ENCODE peak calls at places on chromosome 5, in six cellular contexts. B, I, Q, S, Z and G are unnamed samples.

GRCh38 chr5:136276087-136276486 is 83.1 kb upstream of the SMIM32 start:
- DNase-seq in B (no peak), I (no peak), Q (no peak), S (no peak), Z (no peak), G (no peak)

GRCh38 chr5:114237766-114238165 is 124.1 kb upstream of the KCNN2 start:
- DNase-seq in B (no peak), I (no peak), Q (peak), S (no peak), Z (no peak), G (peak)

GRCh38 chr5:179488464-179488863 is 61.9 kb upstream of the RUFY1 start:
- DNase-seq in B (no peak), I (no peak), Q (no peak), S (no peak), Z (no peak), G (no peak)

GRCh38 chr5:154723740-154724505 is 31.3 kb upstream of the LARP1 start:
- DNase-seq in B (no peak), I (no peak), Q (peak), S (no peak), Z (no peak), G (peak)

GRCh38 chr5:33312631-33313030 is 128.1 kb upstream of the TARS1 start:
- DNase-seq in B (no peak), I (no peak), Q (peak), S (no peak), Z (no peak), G (no peak)

GRCh38 chr5:1090538-1090937 is 21.3 kb downstream of the SLC12A7 start:
- DNase-seq in B (no peak), I (no peak), Q (peak), S (no peak), Z (no peak), G (peak)

GRCh38 chr5:59766394-59766793 is 127.1 kb downstream of the PDE4D start:
- DNase-seq in B (no peak), I (no peak), Q (no peak), S (no peak), Z (no peak), G (peak)

GRCh38 chr5:103849934-103850333 is 287.3 kb upstream of the NUDT12 start:
- DNase-seq in B (no peak), I (no peak), Q (peak), S (no peak), Z (no peak), G (peak)

GRCh38 chr5:55134053-55134722 is 25.8 kb upstream of the GPX8 start:
- DNase-seq in B (no peak), I (no peak), Q (no peak), S (no peak), Z (no peak), G (no peak)

GRCh38 chr5:108529381-108529780 is 147.5 kb upstream of the FBXL17 start:
- DNase-seq in B (no peak), I (no peak), Q (peak), S (no peak), Z (no peak), G (peak)

GRCh38 chr5:107100121-107100520 is 570.6 kb downstream of the EFNA5 start:
- DNase-seq in B (no peak), I (no peak), Q (no peak), S (no peak), Z (no peak), G (no peak)

GRCh38 chr5:73125289-73125688 is 4.9 kb downstream of the TMEM171 start:
- DNase-seq in B (no peak), I (no peak), Q (no peak), S (no peak), Z (peak), G (no peak)

GRCh38 chr5:164573397-164573796 is 1068.0 kb downstream of the MAT2B start:
- DNase-seq in B (no peak), I (no peak), Q (no peak), S (no peak), Z (no peak), G (no peak)

GRCh38 chr5:63170496-63170895 is 591.9 kb downstream of the LRRC70 start:
- DNase-seq in B (no peak), I (no peak), Q (no peak), S (no peak), Z (no peak), G (peak)

GRCh38 chr5:113161806-113162205 is 185.2 kb downstream of the DCP2 start:
- DNase-seq in B (no peak), I (no peak), Q (no peak), S (no peak), Z (peak), G (no peak)

GRCh38 chr5:159982421-159983173 is 26.3 kb upstream of the TTC1 start:
- DNase-seq in B (no peak), I (no peak), Q (no peak), S (no peak), Z (no peak), G (no peak)

GRCh38 chr5:43190755-43191603 is 1.0 kb upstream of the NIM1K start:
- DNase-seq in B (peak), I (no peak), Q (peak), S (peak), Z (no peak), G (peak)

GRCh38 chr5:34028349-34028748 is 14.7 kb downstream of the C1QTNF3 start:
- DNase-seq in B (no peak), I (no peak), Q (no peak), S (no peak), Z (no peak), G (no peak)

GRCh38 chr5:17123010-17123409 is 94.4 kb upstream of the BASP1 start:
- DNase-seq in B (no peak), I (no peak), Q (no peak), S (no peak), Z (no peak), G (peak)

GRCh38 chr5:163696270-163696887 is 191.0 kb downstream of the MAT2B start:
- DNase-seq in B (peak), I (peak), Q (peak), S (peak), Z (peak), G (peak)

GRCh38 chr5:169954786-169955185 is 25.5 kb downstream of the INSYN2B start:
- DNase-seq in B (no peak), I (no peak), Q (no peak), S (no peak), Z (no peak), G (no peak)

GRCh38 chr5:115543931-115544370 is 624 bp downstream of the FEM1C start:
- DNase-seq in B (peak), I (no peak), Q (peak), S (peak), Z (no peak), G (peak)

GRCh38 chr5:94524841-94525697 is 93.3 kb downstream of the KIAA0825 start:
- DNase-seq in B (no peak), I (no peak), Q (peak), S (peak), Z (no peak), G (peak)

DNA sequence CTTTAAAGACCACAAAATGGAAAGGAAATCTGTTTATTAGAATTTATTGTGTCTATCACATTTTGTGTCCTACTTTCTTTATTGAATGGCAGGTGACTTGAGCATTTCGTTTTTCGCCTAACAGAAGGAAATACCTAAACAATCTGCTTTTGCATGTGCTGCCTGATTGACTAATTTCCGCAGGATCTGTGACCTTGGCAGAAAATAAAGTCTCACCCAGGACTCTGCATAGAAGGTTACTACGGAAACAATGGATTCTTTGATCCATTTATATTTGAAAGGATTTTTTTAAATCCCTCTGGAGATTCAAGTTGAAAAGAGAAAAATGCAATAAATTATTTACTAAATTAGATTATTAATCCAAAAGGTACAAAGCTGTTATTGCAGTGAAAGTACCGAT is 61.0 kb upstream of the CAST start:
- DNase-seq in B (no peak), I (no peak), Q (no peak), S (no peak), Z (no peak), G (no peak)
- H2BK15ac ChIP-seq in B (no peak), I (no peak), Q (no peak), S (no peak), Z (no peak), G (no peak)

GRCh38 chr5:141560725-141561483 is 57.9 kb downstream of the DIAPH1 start:
- DNase-seq in B (peak), I (peak), Q (peak), S (peak), Z (peak), G (peak)

GRCh38 chr5:141558150-141558549 is 60.6 kb downstream of the DIAPH1 start:
- DNase-seq in B (no peak), I (peak), Q (peak), S (peak), Z (no peak), G (peak)

GRCh38 chr5:141557681-141558136 is 61.1 kb downstream of the DIAPH1 start:
- DNase-seq in B (peak), I (peak), Q (peak), S (peak), Z (peak), G (peak)

GRCh38 chr5:141559481-141559880 is 59.3 kb downstream of the DIAPH1 start:
- DNase-seq in B (no peak), I (no peak), Q (peak), S (peak), Z (no peak), G (peak)

GRCh38 chr5:141560141-141560540 is 58.7 kb downstream of the DIAPH1 start:
- DNase-seq in B (no peak), I (no peak), Q (no peak), S (peak), Z (no peak), G (no peak)
- H2BK15ac ChIP-seq in B (no peak), I (no peak), Q (peak), S (no peak), Z (no peak), G (no peak)

GRCh38 chr5:8628521-8628920 is 759.6 kb downstream of the MTRR start:
- DNase-seq in B (no peak), I (no peak), Q (no peak), S (no peak), Z (no peak), G (no peak)

GRCh38 chr5:8633259-8633658 is 764.3 kb downstream of the MTRR start:
- DNase-seq in B (no peak), I (no peak), Q (no peak), S (no peak), Z (no peak), G (no peak)

GRCh38 chr5:8633706-8634105 is 764.8 kb downstream of the MTRR start:
- DNase-seq in B (no peak), I (no peak), Q (peak), S (peak), Z (no peak), G (peak)
- H2BK15ac ChIP-seq in B (no peak), I (no peak), Q (no peak), S (no peak), Z (no peak), G (no peak)

GRCh38 chr5:66454186-66455078 is 141.8 kb upstream of the MAST4 start:
- DNase-seq in B (no peak), I (no peak), Q (no peak), S (peak), Z (no peak), G (no peak)

DNA sequence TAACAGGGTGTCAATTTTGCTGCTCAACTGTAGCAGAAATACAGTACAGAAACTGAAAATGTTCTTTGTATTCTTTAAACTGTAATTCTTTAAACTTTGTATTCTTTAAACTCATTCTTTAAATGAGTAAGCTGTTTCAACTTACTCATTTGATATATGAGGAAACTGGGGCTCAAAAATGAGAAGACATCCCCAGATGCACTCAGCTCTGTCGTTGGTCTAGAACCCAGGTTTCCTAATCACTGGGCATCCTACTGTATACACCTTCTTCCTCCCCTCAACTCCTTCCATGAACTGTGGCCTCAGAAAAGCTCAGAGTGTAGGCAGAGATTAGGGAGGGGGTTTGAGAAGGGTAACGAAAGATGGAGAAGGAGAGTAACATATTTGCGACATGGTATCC is 136.5 kb upstream of the MAST4 start:
- DNase-seq in B (no peak), I (no peak), Q (no peak), S (no peak), Z (no peak), G (no peak)
- H2BK15ac ChIP-seq in B (no peak), I (no peak), Q (no peak), S (no peak), Z (no peak), G (no peak)

DNA sequence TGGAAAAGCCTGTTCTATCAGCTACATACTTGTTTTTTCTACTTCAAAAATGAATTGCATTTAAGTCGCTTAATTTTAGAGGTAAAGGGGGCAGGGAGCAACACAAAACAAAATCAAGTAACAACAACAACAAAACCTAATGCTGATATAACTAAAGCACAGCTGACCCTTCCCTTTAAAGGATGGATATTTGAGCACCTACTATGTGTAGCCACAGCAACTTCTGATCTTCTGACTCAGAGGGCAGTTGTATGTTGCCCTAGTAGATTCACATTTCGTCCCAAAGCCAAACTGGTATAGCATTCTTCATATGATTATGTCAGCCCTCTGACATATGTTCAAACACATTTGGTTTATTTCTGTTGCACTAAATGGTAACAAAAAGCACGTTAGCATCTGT is 6.8 kb downstream of the DAB2 start:
- DNase-seq in B (no peak), I (no peak), Q (no peak), S (no peak), Z (no peak), G (no peak)
- H2BK15ac ChIP-seq in B (no peak), I (no peak), Q (no peak), S (no peak), Z (no peak), G (no peak)